ENCODE peak calls at places on chromosomes 1 and 21, in seven cellular contexts. V, L, F, K, G, T and P are unnamed samples.
A peak's percentile ranks its signal among the peaks of the same experiment; 100 is the strongest.

GRCh38 chr21:43303240-43304178 is 123.4 kb downstream of the SIK1 start:
- DNase-seq in F (no peak), G (no peak), V (no peak), T (no peak), K (no peak), L (no peak), P (no peak)

GRCh38 chr21:42614811-42615342 is 38.5 kb upstream of the PDE9A start:
- DNase-seq in F (peak; percentile 22), L (no peak), V (peak; percentile 56), K (peak; percentile 68), G (peak; percentile 14), T (no peak), P (peak; percentile 52)

GRCh38 chr1:66476774-66477173 is 57.2 kb upstream of the SGIP1 start:
- DNase-seq in G (peak; percentile 46), V (no peak), K (no peak), T (no peak), L (no peak), F (no peak), P (no peak)

GRCh38 chr1:241444836-241445235 is 74.7 kb downstream of the FH start:
- DNase-seq in F (no peak), K (no peak), L (no peak), V (no peak), G (no peak), T (no peak), P (no peak)

GRCh38 chr1:23964235-23964668 is 4.6 kb downstream of the PNRC2 start:
- DNase-seq in F (no peak), K (no peak), L (no peak), G (no peak), V (no peak), T (no peak), P (no peak)

GRCh38 chr1:13607002-13607401 is 23.4 kb downstream of the PDPN start:
- DNase-seq in V (no peak), T (no peak), L (no peak), G (no peak), K (no peak), F (no peak), P (no peak)

GRCh38 chr1:79285659-79286058 is 279.1 kb upstream of the ADGRL4 start:
- DNase-seq in T (no peak), F (no peak), G (no peak), V (no peak), L (no peak), K (no peak), P (no peak)

GRCh38 chr1:176379626-176380339 is 83.2 kb upstream of the PAPPA2 start:
- DNase-seq in G (peak; percentile 12), F (no peak), V (no peak), T (no peak), K (peak; percentile 22), L (no peak), P (peak; percentile 14)

GRCh38 chr1:4175566-4176405 is 275.7 kb upstream of the C1orf174 start:
- DNase-seq in V (no peak), F (no peak), G (no peak), T (no peak), K (no peak), L (no peak), P (no peak)

GRCh38 chr1:213750231-213751063 is 237.3 kb upstream of the PROX1 start:
- DNase-seq in T (no peak), F (no peak), G (no peak), K (no peak), L (no peak), V (no peak), P (no peak)

GRCh38 chr1:231190456-231190855 is 28.6 kb downstream of the TRIM67 start:
- DNase-seq in K (no peak), V (no peak), T (no peak), G (no peak), F (no peak), L (no peak), P (no peak)

GRCh38 chr1:201496296-201496690 is 10.6 kb downstream of the CSRP1 start:
- DNase-seq in L (no peak), T (no peak), V (no peak), F (no peak), G (no peak), K (no peak), P (no peak)

GRCh38 chr21:16279658-16280581 is 550.1 kb downstream of the USP25 start:
- DNase-seq in F (no peak), K (peak; percentile 33), L (no peak), G (peak; percentile 84), V (no peak), T (no peak), P (no peak)

GRCh38 chr21:32448803-32449594 is 36.5 kb downstream of the EVA1C start:
- DNase-seq in V (no peak), F (no peak), K (no peak), G (no peak), L (no peak), T (no peak), P (no peak)

GRCh38 chr1:75908717-75909152 is 23.5 kb downstream of the ASB17 start:
- DNase-seq in L (peak; percentile 33), V (peak; percentile 7), F (no peak), K (peak; percentile 58), G (peak; percentile 67), T (no peak), P (peak; percentile 50)

GRCh38 chr1:15833069-15833679 is 14.3 kb upstream of the SPEN start:
- DNase-seq in V (no peak), T (peak; percentile 43), G (peak; percentile 26), L (peak; percentile 52), K (no peak), F (peak; percentile 8), P (peak; percentile 83)

GRCh38 chr1:204723131-204723787 is 37.7 kb upstream of the LRRN2 start:
- DNase-seq in F (no peak), V (no peak), K (no peak), T (peak; percentile 82), L (peak; percentile 65), G (no peak), P (no peak)

GRCh38 chr21:16455978-16456377 is 726.2 kb downstream of the USP25 start:
- DNase-seq in F (no peak), V (no peak), G (no peak), L (no peak), K (no peak), T (peak; percentile 67), P (no peak)